ENCODE peak calls at places on chromosome 21, in five cellular contexts. E is HL-60; S is CD8-positive, alpha-beta T cell; F is body of pancreas; W is psoas muscle. C is an unnamed sample.

GRCh38 chr21:38982804-38983203 is 177.1 kb downstream of the ETS2 start:
- DNase-seq in E (no peak), S (no peak), F (no peak), W (no peak), C (no peak)

GRCh38 chr21:35323947-35324346 is 274.8 kb upstream of the RUNX1 start:
- DNase-seq in E (no peak), S (no peak), F (peak), W (no peak), C (no peak)

GRCh38 chr21:26954591-26955214 is 12.2 kb downstream of the ADAMTS5 start:
- DNase-seq in E (no peak), S (no peak), F (no peak), W (no peak), C (no peak)

GRCh38 chr21:39633770-39634181 is 21.0 kb downstream of the B3GALT5 start:
- DNase-seq in E (no peak), S (no peak), F (no peak), W (no peak), C (no peak)

GRCh38 chr21:29302340-29302991 is 3.7 kb downstream of the BACH1 start:
- DNase-seq in E (no peak), S (no peak), F (no peak), W (no peak), C (peak)

GRCh38 chr21:16037386-16037785 is 307.6 kb downstream of the USP25 start:
- DNase-seq in E (no peak), S (no peak), F (no peak), W (no peak), C (no peak)

GRCh38 chr21:46626536-46627302 is 8.8 kb upstream of the PRMT2 start:
- DNase-seq in E (no peak), S (peak), F (no peak), W (no peak), C (no peak)

GRCh38 chr21:29379517-29380054 is 80.9 kb downstream of the BACH1 start:
- DNase-seq in E (no peak), S (no peak), F (no peak), W (no peak), C (no peak)

GRCh38 chr21:25350056-25350455 is 257.2 kb downstream of the MRPL39 start:
- DNase-seq in E (no peak), S (no peak), F (peak), W (no peak), C (no peak)

DNA sequence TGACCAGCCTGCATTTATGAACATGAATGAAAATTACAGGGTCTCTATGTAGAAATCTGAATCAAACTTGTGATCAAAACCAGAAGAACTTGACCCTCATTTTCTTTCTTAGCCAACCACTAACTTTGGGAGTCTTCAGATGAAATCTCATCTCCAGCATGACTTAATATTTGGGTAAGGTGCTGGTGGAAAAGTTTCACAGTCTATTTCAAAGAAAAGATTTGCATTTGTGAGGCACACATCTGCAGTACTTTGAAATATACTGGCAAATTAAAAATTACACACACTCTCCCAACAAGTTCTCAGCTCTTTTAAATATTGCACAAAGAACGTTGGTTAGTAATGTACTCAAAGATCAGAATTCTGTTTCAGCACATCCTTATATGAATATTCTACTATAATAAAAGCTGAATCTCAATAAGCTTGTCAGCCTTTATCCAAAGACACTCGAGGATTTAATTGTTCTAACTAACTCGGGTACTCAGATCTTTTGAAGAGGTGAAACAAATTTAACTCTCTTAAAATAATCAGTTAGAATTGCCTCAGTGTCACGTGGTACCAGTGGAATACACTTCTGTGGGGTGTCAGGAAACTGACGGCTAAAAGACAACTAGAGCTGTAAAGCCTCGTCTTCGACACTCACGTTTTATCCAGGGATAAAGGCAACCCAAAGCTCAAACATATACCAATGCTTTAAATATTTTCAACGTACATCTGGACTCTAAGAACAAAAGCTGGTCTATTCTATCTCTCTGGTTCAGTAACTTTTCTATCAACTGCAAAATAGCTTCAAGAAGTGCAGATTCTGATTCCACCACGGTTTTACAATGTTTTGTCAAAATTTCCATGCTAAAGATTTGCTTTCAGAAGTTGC is 19.1 kb downstream of the SAMSN1 start:
- DNase-seq in E (no peak), S (no peak), F (no peak), W (no peak), C (no peak)
- H3K4me3 ChIP-seq in E (no peak), S (no peak), F (no peak), W (no peak), C (no peak)

GRCh38 chr21:42523211-42523610 is 9.6 kb downstream of the SLC37A1 start:
- DNase-seq in E (no peak), S (no peak), F (no peak), W (no peak), C (no peak)

GRCh38 chr21:42523941-42524340 is 10.3 kb downstream of the SLC37A1 start:
- DNase-seq in E (no peak), S (no peak), F (no peak), W (no peak), C (no peak)

GRCh38 chr21:42525676-42526378 is 12.2 kb downstream of the SLC37A1 start:
- DNase-seq in E (no peak), S (no peak), F (no peak), W (no peak), C (no peak)

GRCh38 chr21:42525228-42525604 is 11.6 kb downstream of the SLC37A1 start:
- DNase-seq in E (no peak), S (no peak), F (peak), W (no peak), C (no peak)

DNA sequence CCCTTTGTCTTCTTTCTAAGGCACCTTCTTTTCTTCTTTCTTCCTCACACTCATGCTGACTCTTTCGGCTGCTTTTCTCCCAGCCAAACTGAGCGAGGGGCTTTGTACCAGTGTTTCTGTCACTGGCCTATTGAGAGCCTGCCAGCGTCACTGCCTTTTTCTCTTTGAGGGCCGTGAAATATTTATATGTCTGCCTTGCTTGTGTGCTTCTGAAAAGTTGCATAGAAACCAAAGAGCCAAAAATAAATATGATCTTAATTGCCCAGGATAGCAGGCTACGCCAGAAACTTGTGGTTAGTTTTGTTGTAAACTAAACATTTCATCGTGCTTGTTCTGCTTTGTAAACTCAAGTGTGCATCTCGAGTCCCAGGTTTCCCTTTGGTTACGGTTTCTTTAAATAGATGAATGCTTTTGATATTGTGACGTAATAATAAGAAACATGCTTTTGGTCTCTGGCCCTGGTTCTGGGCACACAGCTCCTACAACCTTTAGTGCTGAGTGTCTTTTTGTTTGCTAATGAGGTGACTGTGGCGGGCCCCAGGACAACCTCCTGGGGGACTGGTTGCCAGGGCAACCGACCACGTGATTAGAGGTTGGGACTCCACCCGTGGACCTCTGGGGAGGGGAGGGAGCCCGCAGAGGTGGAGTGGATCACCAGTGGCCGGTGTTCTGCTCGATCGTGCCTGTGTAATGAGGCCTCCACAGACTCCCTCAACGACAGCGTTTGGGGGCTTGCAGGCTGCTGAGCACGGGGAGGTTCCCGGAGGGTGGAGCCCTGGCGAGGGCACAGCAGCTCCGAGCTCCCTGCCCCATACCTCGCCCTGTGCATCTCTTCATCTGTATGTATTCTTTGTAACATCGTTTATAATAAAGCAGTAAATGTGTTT is 10.9 kb downstream of the SLC37A1 start:
- DNase-seq in E (no peak), S (peak), F (peak), W (peak), C (peak)
- H3K4me3 ChIP-seq in E (no peak), S (peak), F (no peak), W (peak), C (peak)

GRCh38 chr21:45540601-45540970 is 1.7 kb downstream of the SLC19A1 start:
- DNase-seq in E (no peak), S (no peak), F (peak), W (peak), C (no peak)
- H3K4me3 ChIP-seq in E (peak), S (no peak), F (no peak), W (no peak), C (no peak)

GRCh38 chr21:45622416-45623097 is 21.0 kb upstream of the PCBP3 start:
- DNase-seq in E (no peak), S (no peak), F (no peak), W (no peak), C (no peak)

GRCh38 chr21:45623436-45623835 is 20.1 kb upstream of the PCBP3 start:
- DNase-seq in E (no peak), S (no peak), F (no peak), W (no peak), C (no peak)

GRCh38 chr21:45620201-45620600 is 23.3 kb upstream of the PCBP3 start:
- DNase-seq in E (no peak), S (no peak), F (no peak), W (no peak), C (no peak)

GRCh38 chr21:45629046-45629981 is 14.2 kb upstream of the PCBP3 start:
- DNase-seq in E (no peak), S (no peak), F (no peak), W (no peak), C (no peak)

GRCh38 chr21:45624356-45624854 is 19.1 kb upstream of the PCBP3 start:
- DNase-seq in E (no peak), S (no peak), F (no peak), W (no peak), C (no peak)
- H3K4me3 ChIP-seq in E (no peak), S (no peak), F (no peak), W (no peak), C (no peak)

DNA sequence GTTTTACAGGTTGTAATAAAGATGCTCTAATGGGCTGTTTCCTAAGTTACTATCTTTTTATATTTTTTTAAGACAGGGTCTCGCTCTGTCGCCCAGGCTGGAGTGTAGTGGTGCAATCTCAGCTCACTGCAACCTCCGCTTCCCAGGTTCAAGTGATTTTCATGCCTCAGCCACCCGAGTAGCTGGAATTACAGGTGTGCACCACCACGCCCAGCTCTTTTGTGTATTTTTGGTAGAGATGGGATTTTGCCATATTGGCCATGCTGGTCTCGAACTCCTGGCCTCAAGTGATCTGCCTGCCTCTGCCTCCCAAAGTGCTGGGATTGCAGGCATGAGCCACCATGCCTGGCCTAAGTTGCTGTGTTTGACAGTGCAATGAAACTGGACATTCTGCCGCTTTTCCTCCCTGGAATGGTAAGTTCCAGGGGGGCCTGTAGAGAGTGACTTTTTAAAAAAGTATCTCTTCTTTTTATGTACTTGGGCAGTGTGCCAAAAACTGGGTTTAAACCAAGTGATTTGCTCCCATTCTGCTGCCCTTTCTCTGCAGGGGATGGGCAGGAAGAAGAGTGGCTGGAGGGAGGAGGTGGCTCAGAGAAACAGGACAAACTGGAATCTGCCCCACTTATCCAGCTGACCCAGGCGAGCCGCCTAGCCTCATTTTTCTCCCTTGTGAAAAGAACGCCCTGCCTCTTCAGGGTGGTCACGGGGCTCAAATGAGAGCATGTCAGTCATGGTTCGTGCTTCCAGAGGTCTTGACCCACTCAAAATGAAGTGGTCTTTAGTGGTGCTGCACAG is 2.3 kb downstream of the SLC37A1 start:
- DNase-seq in E (no peak), S (no peak), F (peak), W (no peak), C (peak)
- H3K4me3 ChIP-seq in E (no peak), S (no peak), F (no peak), W (no peak), C (peak)

DNA sequence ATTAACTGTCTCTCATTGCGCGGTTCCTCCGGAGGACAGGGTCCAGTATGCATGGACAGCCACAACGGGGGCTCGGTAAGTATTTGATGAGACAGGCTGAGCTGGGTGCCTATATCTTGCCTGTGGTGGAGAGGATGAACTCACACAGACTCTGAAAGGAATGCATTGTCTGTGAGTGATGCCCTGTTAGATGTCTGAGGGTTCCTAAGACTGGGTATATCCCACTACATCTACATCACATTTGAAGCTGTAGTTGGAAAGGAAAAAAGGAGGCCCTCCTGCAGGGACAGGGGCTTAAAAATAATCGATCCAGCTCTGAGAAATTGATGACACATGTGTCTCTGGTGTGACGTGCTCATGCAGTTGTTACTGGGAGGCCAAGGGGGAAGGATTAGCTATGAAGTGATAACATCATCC is 1.9 kb downstream of the ADARB1 start:
- DNase-seq in E (no peak), S (no peak), F (no peak), W (no peak), C (no peak)
- H3K4me3 ChIP-seq in E (no peak), S (no peak), F (no peak), W (peak), C (peak)

GRCh38 chr21:31554511-31555022 is 104.9 kb upstream of the SOD1 start:
- DNase-seq in E (no peak), S (peak), F (no peak), W (no peak), C (no peak)
- H3K4me3 ChIP-seq in E (no peak), S (no peak), F (no peak), W (no peak), C (no peak)

C was measured in LNCaP clone FGC.